ENCODE peak calls at places on chromosomes 3 and 15, in four cellular contexts. L, E, G and B are unnamed samples.

GRCh38 chr3:180252683-180253082 is 215.9 kb upstream of the PEX5L start:
- DNase-seq in E (no peak), L (no peak), G (no peak), B (no peak)

GRCh38 chr15:64019764-64020163 is 26.5 kb downstream of the DAPK2 start:
- DNase-seq in L (no peak), G (no peak), E (peak), B (peak)

GRCh38 chr15:29968099-29968892 is 114.5 kb upstream of the GOLGA8J start:
- DNase-seq in G (no peak), E (no peak), L (peak), B (no peak)

GRCh38 chr3:115838786-115839185 is 215.5 kb downstream of the GAP43 start:
- DNase-seq in G (no peak), L (no peak), E (no peak), B (no peak)

GRCh38 chr3:189071452-189071851 is 100.3 kb upstream of the TPRG1 start:
- DNase-seq in E (no peak), G (no peak), L (no peak), B (no peak)

GRCh38 chr3:105967117-105967516 is 98.3 kb upstream of the CBLB start:
- DNase-seq in G (no peak), E (no peak), L (no peak), B (no peak)

GRCh38 chr3:79983063-79983561 is 215.3 kb upstream of the ROBO1 start:
- DNase-seq in L (no peak), E (no peak), G (no peak), B (no peak)

GRCh38 chr15:43293402-43293801 is 26.7 kb upstream of the TGM5 start:
- DNase-seq in E (peak), G (peak), L (peak), B (no peak)

GRCh38 chr15:86892774-86893449 is 813.2 kb downstream of the AGBL1 start:
- DNase-seq in E (no peak), G (no peak), L (no peak), B (no peak)

GRCh38 chr15:58015565-58015964 is 49.9 kb downstream of the ALDH1A2 start:
- DNase-seq in L (no peak), G (no peak), E (no peak), B (no peak)

DNA sequence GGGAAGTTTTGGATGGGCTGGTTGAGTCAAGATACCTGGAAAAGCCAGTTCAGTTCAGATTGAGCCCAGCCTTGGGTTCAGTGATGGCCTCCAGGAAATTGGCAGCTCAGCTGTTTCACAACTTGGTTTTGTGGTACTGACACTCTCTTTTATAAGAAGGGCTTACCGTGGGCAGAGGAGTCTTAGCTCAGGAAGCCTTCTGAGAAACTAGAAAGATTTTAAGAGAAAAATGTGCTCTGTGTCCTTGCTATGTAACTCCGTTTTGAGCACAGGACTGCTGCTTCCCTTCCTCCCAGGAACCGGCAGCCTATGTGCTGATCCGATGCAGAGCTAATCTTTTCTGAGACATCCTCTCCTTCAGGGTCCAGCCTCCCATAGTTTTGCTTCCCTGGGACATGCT is 46.6 kb upstream of the RASGRP1 start:
- DNase-seq in G (no peak), L (no peak), E (no peak), B (no peak)
- TF ChIP-seq HDAC6 in G (no peak), L (no peak), E (no peak), B (no peak)

DNA sequence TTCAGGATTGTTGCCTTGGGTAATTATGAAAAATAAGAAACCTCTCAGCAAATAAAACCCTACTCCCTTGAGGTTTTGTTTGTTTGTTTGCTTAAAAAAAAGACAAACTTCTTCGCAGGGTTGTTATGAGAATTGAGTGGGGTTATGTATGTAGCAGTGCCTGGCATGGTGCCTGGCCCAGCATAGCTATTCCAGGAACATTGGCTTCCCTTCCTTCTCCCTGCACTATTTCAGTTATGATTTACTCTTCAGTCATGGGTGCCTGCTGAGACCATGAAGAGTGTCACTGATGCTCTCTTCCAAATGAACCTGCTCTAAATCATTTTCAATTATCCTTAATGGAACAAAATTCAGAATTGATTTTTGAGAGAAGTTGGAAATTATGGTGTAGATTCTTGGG is 283.5 kb upstream of the ROPN1 start:
- DNase-seq in L (no peak), E (no peak), G (no peak), B (no peak)
- TF ChIP-seq POLR2AphosphoS5 in L (no peak), E (no peak), G (no peak), B (no peak)

GRCh38 chr3:177832862-177833261 is 635.6 kb upstream of the TBL1XR1 start:
- DNase-seq in E (no peak), G (no peak), L (no peak), B (no peak)

GRCh38 chr3:177835917-177836316 is 638.6 kb upstream of the TBL1XR1 start:
- DNase-seq in G (no peak), L (no peak), E (no peak), B (no peak)

GRCh38 chr3:177833392-177833791 is 636.1 kb upstream of the TBL1XR1 start:
- DNase-seq in L (no peak), G (no peak), E (no peak), B (no peak)

GRCh38 chr3:177836671-177837070 is 639.4 kb upstream of the TBL1XR1 start:
- DNase-seq in E (no peak), L (no peak), G (no peak), B (no peak)

DNA sequence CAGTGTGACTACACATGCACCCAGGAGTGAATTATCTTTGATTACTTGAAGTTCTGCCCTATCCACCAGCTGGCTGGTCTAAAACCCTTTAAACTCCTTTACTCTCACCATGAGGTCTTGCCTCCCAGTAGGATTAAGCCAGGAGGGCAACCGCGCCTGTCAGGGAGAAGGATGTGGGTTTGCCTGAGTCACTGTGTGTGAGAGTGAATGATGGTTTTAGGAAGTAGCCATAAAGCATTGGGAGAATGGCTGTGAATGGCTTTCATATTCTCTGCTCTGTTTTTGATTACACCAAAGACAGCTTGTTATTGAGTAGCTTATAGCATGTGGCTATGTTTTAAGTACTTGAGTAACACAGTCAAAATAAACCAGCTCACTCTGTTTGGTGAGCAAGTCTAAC is 637.7 kb upstream of the TBL1XR1 start:
- DNase-seq in G (no peak), L (no peak), E (no peak), B (no peak)
- TF ChIP-seq HDAC6 in G (no peak), L (no peak), E (no peak), B (no peak)

DNA sequence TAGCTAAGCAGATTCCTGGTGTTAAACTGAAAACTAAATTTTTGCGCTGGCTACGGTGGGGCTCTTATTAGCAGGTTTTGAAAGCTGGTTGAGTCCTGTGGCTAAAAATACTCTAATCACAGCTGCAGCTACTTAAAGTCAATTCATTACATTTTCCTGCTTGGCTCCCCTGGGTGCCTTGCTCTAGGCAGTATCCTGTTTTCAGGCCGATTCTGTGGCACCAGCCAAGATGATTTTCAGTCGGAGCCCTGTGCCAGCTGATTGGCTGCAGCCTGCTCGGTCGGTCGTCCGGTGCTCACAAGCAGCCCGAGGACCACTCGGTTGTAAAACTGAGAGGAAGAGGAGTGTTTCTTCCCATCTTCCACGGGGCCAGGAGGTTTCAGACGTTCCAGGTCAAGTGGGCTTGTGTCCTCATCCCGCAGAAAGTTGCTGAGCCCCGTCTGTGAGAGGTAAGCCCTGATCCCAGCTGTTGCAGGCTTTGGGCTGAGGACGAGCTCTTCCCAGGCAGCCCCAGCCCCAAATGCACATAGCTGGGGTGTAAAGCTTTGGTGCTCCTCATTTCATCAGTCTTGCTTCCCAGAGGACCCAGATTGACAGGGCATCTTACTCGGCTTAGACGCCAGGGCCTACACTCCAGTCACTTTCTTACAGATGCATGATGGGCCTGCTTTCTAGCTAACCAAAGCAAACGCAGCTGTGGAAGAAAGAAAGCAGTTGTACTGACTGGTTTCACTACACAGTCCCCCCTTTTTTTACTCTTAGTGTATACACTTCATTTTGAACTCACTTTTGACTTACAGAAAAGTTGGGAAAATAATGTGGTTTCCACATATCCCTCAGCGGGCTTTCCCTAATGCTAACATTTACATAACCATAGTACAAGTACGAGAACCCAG is 15.9 kb downstream of the LYSMD4 start:
- DNase-seq in L (no peak), G (no peak), E (no peak), B (no peak)
- TF ChIP-seq POLR2AphosphoS5 in L (no peak), G (no peak), E (no peak), B (no peak)

GRCh38 chr3:45572755-45573154 is 21.8 kb upstream of the LIMD1 start:
- DNase-seq in L (no peak), G (no peak), E (no peak), B (no peak)
- TF ChIP-seq HDAC6 in L (no peak), G (no peak), E (no peak), B (no peak)

GRCh38 chr3:11159421-11159904 is 5.2 kb downstream of the HRH1 start:
- DNase-seq in L (no peak), E (no peak), G (no peak), B (no peak)
- TF ChIP-seq POLR2AphosphoS5 in L (no peak), E (no peak), G (no peak), B (no peak)

DNA sequence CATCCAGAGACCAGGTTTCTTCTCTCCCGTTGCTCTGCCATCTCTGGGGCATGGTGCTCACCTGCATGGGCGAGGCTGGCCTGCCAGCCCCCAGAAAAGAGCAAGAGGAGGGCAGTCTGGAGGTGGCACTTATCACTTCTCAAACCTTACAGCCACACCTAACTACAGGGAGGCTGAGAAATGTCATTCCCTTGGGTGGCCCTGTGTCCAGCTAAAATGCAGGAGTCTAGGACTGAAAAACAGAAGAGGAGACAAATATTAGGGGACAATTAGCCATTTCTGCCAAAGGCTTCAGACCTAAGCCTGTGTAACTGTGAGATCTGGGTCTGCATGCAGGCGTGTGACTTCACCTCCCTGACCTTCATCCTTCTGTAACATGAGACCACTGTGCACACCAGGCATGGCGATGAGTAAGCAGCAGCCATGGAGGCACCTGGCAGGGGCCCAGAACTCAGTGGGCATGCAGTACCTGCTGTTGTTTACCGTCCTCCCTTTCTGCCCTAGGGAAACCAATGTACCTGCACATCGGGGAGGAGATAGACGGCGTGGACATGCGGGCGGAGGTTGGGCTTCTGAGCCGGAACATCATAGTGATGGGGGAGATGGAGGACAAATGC is 83.4 kb downstream of the MESD start:
- DNase-seq in E (peak), L (no peak), G (no peak), B (no peak)
- TF ChIP-seq HDAC6 in E (no peak), L (no peak), G (no peak), B (no peak)